ENCODE peak calls at places on chromosomes 2 and 18, in eight cellular contexts. One of them, this sample, is unnamed.

GRCh38 chr2:46647041-46647440 is 167.7 kb downstream of the TMEM247 start:
- DNase-seq in breast epithelium: no peak
- DNase-seq in OCI-LY7: no peak
- DNase-seq in cardiac fibroblast: no peak
- DNase-seq in chondrocyte: no peak
- DNase-seq in foreskin fibroblast: no peak
- DNase-seq in astrocyte of the spinal cord: no peak
- DNase-seq in astrocyte: no peak
- DNase-seq in this sample: no peak

GRCh38 chr2:203599509-203599908 is 64.4 kb upstream of the RAPH1 start:
- DNase-seq in cardiac fibroblast: no peak
- DNase-seq in chondrocyte: no peak
- DNase-seq in foreskin fibroblast: no peak
- DNase-seq in breast epithelium: no peak
- DNase-seq in astrocyte: no peak
- DNase-seq in astrocyte of the spinal cord: no peak
- DNase-seq in OCI-LY7: no peak
- DNase-seq in this sample: no peak

GRCh38 chr2:181658444-181658843 is 1.5 kb upstream of the CERKL start:
- DNase-seq in breast epithelium: no peak
- DNase-seq in astrocyte of the spinal cord: no peak
- DNase-seq in foreskin fibroblast: no peak
- DNase-seq in cardiac fibroblast: no peak
- DNase-seq in OCI-LY7: no peak
- DNase-seq in chondrocyte: no peak
- DNase-seq in astrocyte: no peak
- DNase-seq in this sample: no peak

GRCh38 chr2:47946593-47946992 is 40.3 kb upstream of the FBXO11 start:
- DNase-seq in breast epithelium: no peak
- DNase-seq in foreskin fibroblast: no peak
- DNase-seq in cardiac fibroblast: peak
- DNase-seq in OCI-LY7: no peak
- DNase-seq in astrocyte: no peak
- DNase-seq in chondrocyte: no peak
- DNase-seq in astrocyte of the spinal cord: no peak
- DNase-seq in this sample: no peak

GRCh38 chr2:67984600-67984999 is 78.2 kb downstream of the C1D start:
- DNase-seq in astrocyte of the spinal cord: no peak
- DNase-seq in OCI-LY7: no peak
- DNase-seq in astrocyte: no peak
- DNase-seq in breast epithelium: no peak
- DNase-seq in chondrocyte: no peak
- DNase-seq in cardiac fibroblast: no peak
- DNase-seq in foreskin fibroblast: peak
- DNase-seq in this sample: no peak

GRCh38 chr2:2022941-2023586 is 278.7 kb upstream of the PXDN start:
- DNase-seq in astrocyte: no peak
- DNase-seq in cardiac fibroblast: no peak
- DNase-seq in chondrocyte: no peak
- DNase-seq in foreskin fibroblast: no peak
- DNase-seq in OCI-LY7: no peak
- DNase-seq in breast epithelium: no peak
- DNase-seq in astrocyte of the spinal cord: no peak
- DNase-seq in this sample: no peak

GRCh38 chr2:17892726-17893534 is 14.5 kb downstream of the KCNS3 start:
- DNase-seq in astrocyte of the spinal cord: no peak
- DNase-seq in breast epithelium: no peak
- DNase-seq in foreskin fibroblast: no peak
- DNase-seq in cardiac fibroblast: no peak
- DNase-seq in chondrocyte: no peak
- DNase-seq in astrocyte: no peak
- DNase-seq in OCI-LY7: no peak
- DNase-seq in this sample: no peak

GRCh38 chr2:145655366-145655765 is 1135.4 kb upstream of the ZEB2 start:
- DNase-seq in astrocyte: no peak
- DNase-seq in foreskin fibroblast: no peak
- DNase-seq in breast epithelium: no peak
- DNase-seq in chondrocyte: no peak
- DNase-seq in astrocyte of the spinal cord: no peak
- DNase-seq in cardiac fibroblast: no peak
- DNase-seq in OCI-LY7: no peak
- DNase-seq in this sample: no peak

GRCh38 chr2:101012706-101013181 is 10.7 kb downstream of the RPL31 start:
- DNase-seq in breast epithelium: no peak
- DNase-seq in cardiac fibroblast: peak
- DNase-seq in astrocyte of the spinal cord: peak
- DNase-seq in astrocyte: peak
- DNase-seq in chondrocyte: no peak
- DNase-seq in OCI-LY7: peak
- DNase-seq in foreskin fibroblast: peak
- DNase-seq in this sample: peak

GRCh38 chr2:240435955-240436625 is 627 bp downstream of the GPC1 start:
- DNase-seq in OCI-LY7: no peak
- DNase-seq in cardiac fibroblast: peak
- DNase-seq in astrocyte: peak
- DNase-seq in astrocyte of the spinal cord: peak
- DNase-seq in breast epithelium: no peak
- DNase-seq in chondrocyte: no peak
- DNase-seq in foreskin fibroblast: peak
- DNase-seq in this sample: peak

GRCh38 chr2:218015831-218016521 is 13.2 kb upstream of the TNS1 start:
- DNase-seq in OCI-LY7: no peak
- DNase-seq in cardiac fibroblast: no peak
- DNase-seq in astrocyte of the spinal cord: no peak
- DNase-seq in astrocyte: no peak
- DNase-seq in chondrocyte: no peak
- DNase-seq in foreskin fibroblast: no peak
- DNase-seq in breast epithelium: no peak
- DNase-seq in this sample: no peak

GRCh38 chr2:143686585-143687164 is 557.5 kb downstream of the ARHGAP15 start:
- DNase-seq in foreskin fibroblast: peak
- DNase-seq in astrocyte of the spinal cord: peak
- DNase-seq in astrocyte: peak
- DNase-seq in OCI-LY7: peak
- DNase-seq in cardiac fibroblast: peak
- DNase-seq in breast epithelium: no peak
- DNase-seq in chondrocyte: no peak
- DNase-seq in this sample: peak

GRCh38 chr2:113160962-113161361 is 12.8 kb upstream of the PSD4 start:
- DNase-seq in astrocyte of the spinal cord: no peak
- DNase-seq in OCI-LY7: no peak
- DNase-seq in astrocyte: no peak
- DNase-seq in cardiac fibroblast: no peak
- DNase-seq in foreskin fibroblast: no peak
- DNase-seq in breast epithelium: no peak
- DNase-seq in chondrocyte: peak
- DNase-seq in this sample: no peak

GRCh38 chr2:9406529-9407362 is 16.6 kb downstream of the ITGB1BP1 start:
- DNase-seq in astrocyte of the spinal cord: no peak
- DNase-seq in foreskin fibroblast: no peak
- DNase-seq in cardiac fibroblast: no peak
- DNase-seq in breast epithelium: no peak
- DNase-seq in astrocyte: no peak
- DNase-seq in chondrocyte: no peak
- DNase-seq in OCI-LY7: no peak
- DNase-seq in this sample: no peak

GRCh38 chr2:73020657-73021370 is 50.7 kb downstream of the SFXN5 start:
- DNase-seq in cardiac fibroblast: peak
- DNase-seq in OCI-LY7: no peak
- DNase-seq in astrocyte: peak
- DNase-seq in breast epithelium: no peak
- DNase-seq in chondrocyte: no peak
- DNase-seq in astrocyte of the spinal cord: peak
- DNase-seq in foreskin fibroblast: peak
- DNase-seq in this sample: peak

GRCh38 chr2:85769236-85769986 is 15.6 kb downstream of the ATOH8 start:
- DNase-seq in breast epithelium: no peak
- DNase-seq in astrocyte of the spinal cord: no peak
- DNase-seq in chondrocyte: no peak
- DNase-seq in OCI-LY7: peak
- DNase-seq in astrocyte: no peak
- DNase-seq in foreskin fibroblast: no peak
- DNase-seq in cardiac fibroblast: peak
- DNase-seq in this sample: no peak
- TF ChIP-seq CTCF in breast epithelium: peak
- TF ChIP-seq CTCF in astrocyte of the spinal cord: peak
- TF ChIP-seq CTCF in chondrocyte: peak
- TF ChIP-seq CTCF in OCI-LY7: peak
- TF ChIP-seq CTCF in astrocyte: peak
- TF ChIP-seq CTCF in foreskin fibroblast: peak
- TF ChIP-seq CTCF in cardiac fibroblast: peak
- TF ChIP-seq CTCF in this sample: peak

GRCh38 chr18:3970929-3971328 is 484.2 kb downstream of the DLGAP1 start:
- DNase-seq in OCI-LY7: peak
- DNase-seq in chondrocyte: no peak
- DNase-seq in astrocyte: no peak
- DNase-seq in foreskin fibroblast: no peak
- DNase-seq in breast epithelium: no peak
- DNase-seq in cardiac fibroblast: no peak
- DNase-seq in astrocyte of the spinal cord: no peak
- DNase-seq in this sample: no peak
- TF ChIP-seq CTCF in OCI-LY7: peak
- TF ChIP-seq CTCF in chondrocyte: no peak
- TF ChIP-seq CTCF in astrocyte: no peak
- TF ChIP-seq CTCF in foreskin fibroblast: peak
- TF ChIP-seq CTCF in breast epithelium: no peak
- TF ChIP-seq CTCF in cardiac fibroblast: no peak
- TF ChIP-seq CTCF in astrocyte of the spinal cord: no peak
- TF ChIP-seq CTCF in this sample: peak

GRCh38 chr2:42809876-42810125 is 17.4 kb upstream of the HAAO start:
- DNase-seq in astrocyte: peak
- DNase-seq in astrocyte of the spinal cord: no peak
- DNase-seq in breast epithelium: peak
- DNase-seq in foreskin fibroblast: peak
- DNase-seq in OCI-LY7: peak
- DNase-seq in cardiac fibroblast: peak
- DNase-seq in chondrocyte: no peak
- DNase-seq in this sample: peak
- TF ChIP-seq CTCF in astrocyte: no peak
- TF ChIP-seq CTCF in astrocyte of the spinal cord: no peak
- TF ChIP-seq CTCF in breast epithelium: no peak
- TF ChIP-seq CTCF in foreskin fibroblast: no peak
- TF ChIP-seq CTCF in OCI-LY7: peak
- TF ChIP-seq CTCF in cardiac fibroblast: no peak
- TF ChIP-seq CTCF in chondrocyte: peak
- TF ChIP-seq CTCF in this sample: no peak

GRCh38 chr18:58484989-58485962 is 143.6 kb downstream of the ALPK2 start:
- DNase-seq in foreskin fibroblast: no peak
- DNase-seq in breast epithelium: no peak
- DNase-seq in chondrocyte: no peak
- DNase-seq in astrocyte: no peak
- DNase-seq in cardiac fibroblast: no peak
- DNase-seq in OCI-LY7: no peak
- DNase-seq in astrocyte of the spinal cord: peak
- DNase-seq in this sample: no peak
- TF ChIP-seq CTCF in foreskin fibroblast: no peak
- TF ChIP-seq CTCF in breast epithelium: no peak
- TF ChIP-seq CTCF in chondrocyte: peak
- TF ChIP-seq CTCF in astrocyte: no peak
- TF ChIP-seq CTCF in cardiac fibroblast: no peak
- TF ChIP-seq CTCF in OCI-LY7: no peak
- TF ChIP-seq CTCF in astrocyte of the spinal cord: no peak
- TF ChIP-seq CTCF in this sample: no peak

DNA sequence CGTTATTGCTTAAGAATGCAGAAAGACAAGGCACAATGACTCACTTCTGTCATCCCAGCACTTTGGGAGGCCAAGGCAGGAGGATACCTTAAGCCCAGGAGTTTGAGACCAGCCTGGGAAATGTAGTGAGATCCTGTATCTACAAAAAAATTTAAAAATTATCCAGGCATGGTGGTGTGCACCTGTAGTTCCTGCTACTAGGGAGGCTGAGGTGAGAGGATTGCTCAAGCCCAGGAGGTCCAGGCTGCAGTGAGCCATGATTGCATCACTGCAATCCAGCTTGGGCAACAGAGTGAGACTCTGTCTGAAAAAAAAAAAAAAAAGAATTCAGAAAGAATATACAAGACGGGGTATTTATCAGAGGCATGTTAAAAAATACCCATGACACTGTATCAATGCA is 182.0 kb upstream of the SPOPL start:
- DNase-seq in chondrocyte: no peak
- DNase-seq in astrocyte: no peak
- DNase-seq in breast epithelium: no peak
- DNase-seq in astrocyte of the spinal cord: no peak
- DNase-seq in cardiac fibroblast: no peak
- DNase-seq in foreskin fibroblast: no peak
- DNase-seq in OCI-LY7: no peak
- DNase-seq in this sample: no peak
- TF ChIP-seq CTCF in chondrocyte: no peak
- TF ChIP-seq CTCF in astrocyte: no peak
- TF ChIP-seq CTCF in breast epithelium: no peak
- TF ChIP-seq CTCF in astrocyte of the spinal cord: no peak
- TF ChIP-seq CTCF in cardiac fibroblast: no peak
- TF ChIP-seq CTCF in foreskin fibroblast: no peak
- TF ChIP-seq CTCF in OCI-LY7: no peak
- TF ChIP-seq CTCF in this sample: no peak